ENCODE peak calls at places on chromosomes 1 and 21, in nine cellular contexts. X is upper lobe of right lung, S is lower leg skin, K is fibroblast of mammary gland, T is endothelial cell, O is pancreas, L is fibroblast of lung, W is cardiac fibroblast, C is astrocyte. H is an unnamed sample.

GRCh38 chr1:245735831-245736530 is 581.2 kb downstream of the KIF26B start:
- DNase-seq in X (no peak), S (no peak), L (peak), O (no peak), W (peak), C (peak), K (peak), T (no peak), H (no peak)

GRCh38 chr1:229437443-229437842 is 3.5 kb upstream of the ACTA1 start:
- DNase-seq in C (peak), T (no peak), L (peak), K (peak), W (no peak), X (no peak), O (no peak), S (no peak), H (no peak)

GRCh38 chr1:59908682-59909081 is 17.9 kb downstream of the CYP2J2 start:
- DNase-seq in O (no peak), T (no peak), W (no peak), S (no peak), X (no peak), K (no peak), L (no peak), C (no peak), H (no peak)

GRCh38 chr1:244104309-244105060 is 53.4 kb downstream of the ZBTB18 start:
- DNase-seq in X (no peak), W (peak), T (no peak), O (no peak), K (peak), C (peak), S (no peak), L (peak), H (no peak)

GRCh38 chr1:150364231-150365003 is 470 bp downstream of the RPRD2 start:
- DNase-seq in W (peak), K (peak), C (peak), S (peak), O (peak), L (peak), X (peak), T (peak), H (no peak)

GRCh38 chr1:17119744-17120482 is 662 bp upstream of the PADI2 start:
- DNase-seq in T (no peak), O (no peak), S (no peak), L (no peak), C (no peak), K (no peak), X (peak), W (no peak), H (no peak)

GRCh38 chr1:235708390-235708962 is 58.9 kb upstream of the GNG4 start:
- DNase-seq in L (peak), K (peak), T (no peak), S (no peak), W (no peak), X (no peak), C (peak), O (no peak), H (no peak)

GRCh38 chr1:9233241-9233941 is 1.2 kb upstream of the H6PD start:
- DNase-seq in W (peak), X (peak), K (peak), T (no peak), L (peak), O (peak), S (peak), C (peak), H (no peak)

GRCh38 chr21:39523398-39523797 is 71.6 kb downstream of the SH3BGR start:
- DNase-seq in K (no peak), L (no peak), C (no peak), S (no peak), T (no peak), W (peak), X (no peak), O (peak), H (no peak)

GRCh38 chr1:97680894-97681293 is 239.9 kb downstream of the DPYD start:
- DNase-seq in L (peak), K (no peak), S (no peak), W (peak), X (no peak), C (peak), O (no peak), T (no peak), H (no peak)

GRCh38 chr1:3373175-3373574 is 81.3 kb upstream of the ARHGEF16 start:
- DNase-seq in L (no peak), X (no peak), S (no peak), T (no peak), O (no peak), W (no peak), C (no peak), K (no peak), H (no peak)

GRCh38 chr1:77475631-77476030 is 193.8 kb downstream of the AK5 start:
- DNase-seq in L (no peak), W (peak), O (no peak), T (no peak), K (no peak), X (no peak), C (no peak), S (no peak), H (peak)

GRCh38 chr1:206518743-206519142 is 11.4 kb downstream of the RASSF5 start:
- DNase-seq in C (no peak), O (no peak), L (no peak), T (no peak), W (no peak), S (no peak), K (no peak), X (peak), H (no peak)

GRCh38 chr1:51329443-51330325 is 678 bp downstream of the TTC39A start:
- DNase-seq in T (no peak), K (no peak), W (no peak), X (peak), C (no peak), O (peak), S (no peak), L (no peak), H (peak)

GRCh38 chr1:234477373-234478151 is 1.4 kb downstream of the TARBP1 start:
- DNase-seq in L (no peak), X (no peak), S (no peak), T (no peak), O (no peak), C (no peak), K (no peak), W (no peak), H (no peak)

GRCh38 chr1:234478152-234478480 is 863 bp downstream of the TARBP1 start:
- DNase-seq in S (peak), X (peak), L (peak), O (peak), K (peak), W (peak), C (peak), T (no peak), H (no peak)

GRCh38 chr1:234479866-234480265 is 887 bp upstream of the TARBP1 start:
- DNase-seq in C (no peak), W (no peak), X (no peak), L (no peak), T (no peak), S (no peak), K (no peak), O (no peak), H (no peak)

GRCh38 chr1:234479310-234479559 is 256 bp upstream of the TARBP1 start:
- DNase-seq in L (no peak), X (no peak), C (no peak), T (no peak), O (no peak), K (no peak), W (no peak), S (no peak), H (no peak)

DNA sequence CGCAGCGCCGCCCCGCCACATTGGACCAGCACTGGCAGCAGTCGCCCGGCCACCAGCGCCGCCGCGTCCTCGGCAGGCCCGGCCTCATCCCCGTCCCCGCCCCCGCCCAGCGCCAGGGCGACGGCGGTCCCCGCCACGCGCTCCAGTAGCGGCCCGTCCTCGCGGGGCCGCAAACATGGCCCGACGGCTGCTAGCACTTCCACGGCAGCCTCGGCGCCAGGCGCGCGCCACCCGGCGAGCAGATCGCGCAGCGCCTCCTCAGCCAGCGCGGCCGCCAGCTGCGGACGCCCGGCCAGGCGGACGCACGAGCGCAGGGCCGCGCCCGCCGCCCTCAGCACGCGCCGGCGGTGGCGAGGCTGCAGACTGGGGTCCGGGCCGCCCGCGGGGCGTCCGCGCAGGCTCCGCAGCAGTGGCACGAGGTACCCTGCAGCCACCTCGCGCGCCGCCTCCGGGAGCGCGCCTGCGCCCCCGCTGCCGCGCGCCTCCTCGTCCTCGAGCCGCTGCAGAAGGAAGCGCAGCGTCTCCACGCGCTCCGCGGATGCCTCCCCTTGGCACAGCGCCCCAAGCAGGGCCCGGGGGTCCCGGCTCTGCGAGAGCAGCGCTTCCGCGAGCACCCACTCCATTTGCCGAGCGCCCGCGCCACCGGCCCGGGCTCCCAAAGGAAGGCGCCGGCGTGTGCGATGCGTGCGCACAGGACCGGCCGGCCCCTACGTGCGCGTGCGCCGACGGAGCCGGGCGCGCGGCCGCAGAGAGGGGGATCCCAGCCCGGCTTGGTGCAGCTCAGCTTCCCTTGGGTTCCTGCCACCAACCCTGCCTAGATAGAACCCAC is at the start of gene TARBP1:
- DNase-seq in O (peak), X (peak), C (peak), K (peak), T (peak), L (peak), S (peak), W (peak), H (no peak)
- TF ChIP-seq CTCF in O (no peak), X (no peak), C (no peak), K (no peak), T (no peak), L (no peak), S (no peak), W (peak), H (peak)

GRCh38 chr1:57835620-57836019 is 411.8 kb upstream of the DAB1 start:
- DNase-seq in T (no peak), S (no peak), W (no peak), O (peak), L (peak), K (no peak), C (no peak), X (no peak), H (no peak)
- TF ChIP-seq CTCF in T (no peak), S (no peak), W (peak), O (no peak), L (no peak), K (no peak), C (no peak), X (no peak), H (peak)

DNA sequence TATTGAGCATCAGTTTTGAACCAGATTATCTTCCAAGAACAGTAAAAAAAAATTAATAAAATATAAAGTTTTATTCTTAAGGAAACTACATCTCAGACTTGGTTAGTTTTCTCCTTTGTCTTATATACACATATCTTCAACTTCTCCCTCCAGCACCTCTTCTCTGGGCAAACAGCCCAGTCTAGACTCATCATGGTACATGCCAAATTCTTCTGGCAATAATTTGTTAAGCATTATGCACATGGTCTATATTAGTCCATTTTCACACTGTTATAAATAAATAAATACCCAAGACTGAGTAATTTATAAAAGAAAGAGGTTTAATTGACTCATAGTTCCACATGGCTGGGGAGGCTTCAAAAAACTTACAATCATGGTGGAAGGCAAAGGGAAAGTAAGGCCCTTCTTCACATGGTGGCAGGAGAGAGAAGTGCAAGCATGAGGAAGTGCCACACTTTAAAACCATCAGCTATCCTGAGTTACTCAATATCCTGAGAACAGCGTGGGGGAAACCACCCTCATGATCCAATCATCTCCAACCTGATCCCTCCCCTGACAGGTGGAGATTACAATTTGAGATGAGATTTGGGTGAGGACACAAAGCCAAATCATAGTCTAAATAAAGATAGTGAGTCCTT is 108.7 kb upstream of the RNPC3 start:
- DNase-seq in W (no peak), X (no peak), K (peak), C (peak), O (no peak), T (no peak), L (peak), S (no peak), H (no peak)
- TF ChIP-seq CTCF in W (no peak), X (no peak), K (no peak), C (no peak), O (no peak), T (no peak), L (no peak), S (no peak), H (no peak)

GRCh38 chr1:68372487-68372886 is 77.3 kb downstream of the RPE65 start:
- DNase-seq in T (no peak), L (no peak), S (no peak), W (no peak), X (no peak), O (no peak), K (no peak), C (no peak), H (no peak)
- TF ChIP-seq CTCF in T (peak), L (no peak), S (no peak), W (no peak), X (no peak), O (no peak), K (no peak), C (no peak), H (no peak)

GRCh38 chr1:82795503-82796149 is 994.9 kb downstream of the ADGRL2 start:
- DNase-seq in X (no peak), T (no peak), O (no peak), K (no peak), S (no peak), C (no peak), W (no peak), L (no peak), H (no peak)
- TF ChIP-seq CTCF in X (no peak), T (no peak), O (no peak), K (no peak), S (no peak), C (no peak), W (no peak), L (no peak), H (no peak)

GRCh38 chr1:239386453-239387303 is at the start of gene CHRM3:
- DNase-seq in X (peak), L (peak), W (peak), O (peak), K (no peak), C (peak), S (no peak), T (peak), H (no peak)
- TF ChIP-seq CTCF in X (no peak), L (no peak), W (no peak), O (no peak), K (no peak), C (no peak), S (no peak), T (no peak), H (peak)

GRCh38 chr1:63362578-63362977 is 4.8 kb upstream of the ALG6 start:
- DNase-seq in C (no peak), W (no peak), T (no peak), S (no peak), L (no peak), X (no peak), O (no peak), K (peak), H (no peak)

GRCh38 chr1:63368131-63368530 is 704 bp downstream of the ALG6 start:
- DNase-seq in K (no peak), S (no peak), L (no peak), W (peak), O (no peak), T (no peak), X (no peak), C (peak), H (no peak)

GRCh38 chr1:63366915-63367217 is 561 bp upstream of the ALG6 start:
- DNase-seq in K (no peak), W (no peak), T (no peak), C (no peak), X (no peak), S (no peak), L (no peak), O (no peak), H (no peak)

GRCh38 chr1:63363014-63363413 is 4.4 kb upstream of the ALG6 start:
- DNase-seq in K (no peak), O (no peak), X (no peak), T (no peak), S (no peak), C (no peak), L (no peak), W (no peak), H (no peak)

GRCh38 chr1:63367218-63368103 is at the start of gene ALG6:
- DNase-seq in S (peak), L (peak), W (peak), O (peak), K (peak), C (peak), T (peak), X (peak), H (peak)
- TF ChIP-seq CTCF in S (no peak), L (peak), W (no peak), O (no peak), K (no peak), C (no peak), T (no peak), X (no peak), H (no peak)

H was measured in LNCaP clone FGC.